ENCODE peak calls at places on chromosomes 5 and 9, in five cellular contexts. O is fibroblast of pulmonary artery; Z is stimulated activated CD4-positive, alpha-beta T cell treated with anti-CD3 and anti-CD28 coated beads, Interleukin-2, amount 100 ng/mL, for 48 hours; V is stimulated activated CD8-positive, alpha-beta memory T cell treated with anti-CD3 and anti-CD28 coated beads, Interleukin-2, amount 100 ng/mL, for 48 hours; C is germinal center. R is an unnamed sample.

GRCh38 chr9:115444941-115445340 is 327.0 kb upstream of the TNC start:
- DNase-seq in O (no peak), Z (no peak), V (no peak), C (no peak), R (no peak)

GRCh38 chr5:1704676-1705075 is 95.0 kb downstream of the MRPL36 start:
- DNase-seq in O (no peak), Z (no peak), V (no peak), C (no peak), R (no peak)

GRCh38 chr5:155794801-155795200 is 532.2 kb upstream of the SGCD start:
- DNase-seq in O (peak; percentile 2), Z (no peak), V (no peak), C (no peak), R (no peak)

GRCh38 chr9:112605963-112606699 is 111.8 kb downstream of the INIP start:
- DNase-seq in O (no peak), Z (no peak), V (no peak), C (no peak), R (no peak)

GRCh38 chr9:135944444-135945252 is 16.5 kb downstream of the UBAC1 start:
- DNase-seq in O (no peak), Z (no peak), V (no peak), C (no peak), R (no peak)

GRCh38 chr5:19538607-19539006 is 449.4 kb downstream of the CDH18 start:
- DNase-seq in O (no peak), Z (no peak), V (no peak), C (no peak), R (no peak)

GRCh38 chr5:160919610-160920009 is 67.6 kb upstream of the ATP10B start:
- DNase-seq in O (no peak), Z (no peak), V (no peak), C (no peak), R (no peak)

GRCh38 chr9:131824175-131824594 is 84.3 kb upstream of the RAPGEF1 start:
- DNase-seq in O (no peak), Z (no peak), V (no peak), C (no peak), R (no peak)

GRCh38 chr9:77384406-77384805 is 207.1 kb downstream of the VPS13A start:
- DNase-seq in O (peak; percentile 43), Z (no peak), V (no peak), C (no peak), R (no peak)

GRCh38 chr9:2816476-2817141 is 27.3 kb downstream of the PUM3 start:
- DNase-seq in O (peak; percentile 87), Z (no peak), V (no peak), C (no peak), R (no peak)

GRCh38 chr9:136100700-136101614 is 5.9 kb upstream of the NACC2 start:
- DNase-seq in O (no peak), Z (no peak), V (no peak), C (no peak), R (no peak)

GRCh38 chr5:150057511-150057910 is 28.8 kb downstream of the CSF1R start:
- DNase-seq in O (no peak), Z (no peak), V (no peak), C (no peak), R (no peak)

GRCh38 chr5:135179308-135179980 is 145.4 kb upstream of the PITX1 start:
- DNase-seq in O (no peak), Z (no peak), V (no peak), C (no peak), R (no peak)

GRCh38 chr5:1004598-1005361 is 3.8 kb upstream of the NKD2 start:
- DNase-seq in O (peak; percentile 60), Z (no peak), V (no peak), C (no peak), R (peak; percentile 57)

GRCh38 chr5:150311015-150311692 is 8.4 kb upstream of the ARSI start:
- DNase-seq in O (no peak), Z (no peak), V (no peak), C (no peak), R (no peak)

GRCh38 chr5:6632931-6633468 is at the start of the genes NSUN2 and SRD5A1:
- DNase-seq in O (peak; percentile 92), Z (peak; percentile 87), V (peak; percentile 85), C (peak; percentile 98), R (peak; percentile 98)

GRCh38 chr5:177233802-177234201 is 69.7 kb downstream of the RAB24 start:
- DNase-seq in O (no peak), Z (no peak), V (no peak), C (no peak), R (no peak)

R was measured in posterior cingulate gyrus.